ENCODE peak calls at places on chromosomes 3 and 15, in four cellular contexts. P is vagina, F is upper lobe of left lung, K is Peyer's patch. J is an unnamed sample. For H3K9me3, the result is how much of the 10 kb centered on the place peaks cover.

GRCh38 chr15:50627351-50628055 is 59.1 kb downstream of the TRPM7 start:
- DNase-seq in F (no peak), K (no peak), P (no peak), J (no peak)

GRCh38 chr3:172836390-172836997 is 86.0 kb downstream of the ECT2 start:
- DNase-seq in P (no peak), K (peak), F (peak), J (no peak)

GRCh38 chr15:68278345-68279217 is 1.0 kb downstream of the FEM1B start:
- DNase-seq in K (peak), F (peak), P (no peak), J (no peak)

GRCh38 chr15:82548700-82549099 is 8.4 kb upstream of the RPS17 start:
- DNase-seq in K (no peak), F (no peak), P (no peak), J (no peak)

GRCh38 chr15:89383635-89384604 is 49.3 kb upstream of the POLG start:
- DNase-seq in K (no peak), F (no peak), P (no peak), J (no peak)

GRCh38 chr15:31364301-31365031 is 37.8 kb downstream of the KLF13 start:
- DNase-seq in K (peak), P (no peak), F (no peak), J (no peak)

GRCh38 chr15:39801641-39802309 is 19.1 kb upstream of the FSIP1 start:
- DNase-seq in K (no peak), F (peak), P (no peak), J (no peak)

GRCh38 chr15:91793771-91794170 is 59.7 kb upstream of the SLCO3A1 start:
- DNase-seq in K (no peak), P (no peak), F (no peak), J (no peak)

GRCh38 chr15:72319985-72320671 is at the start of gene CELF6:
- DNase-seq in P (peak), K (peak), F (peak), J (peak)

GRCh38 chr3:48398701-48399386 is 26.8 kb downstream of the FBXW12 start:
- DNase-seq in P (no peak), F (no peak), K (no peak), J (no peak)

DNA sequence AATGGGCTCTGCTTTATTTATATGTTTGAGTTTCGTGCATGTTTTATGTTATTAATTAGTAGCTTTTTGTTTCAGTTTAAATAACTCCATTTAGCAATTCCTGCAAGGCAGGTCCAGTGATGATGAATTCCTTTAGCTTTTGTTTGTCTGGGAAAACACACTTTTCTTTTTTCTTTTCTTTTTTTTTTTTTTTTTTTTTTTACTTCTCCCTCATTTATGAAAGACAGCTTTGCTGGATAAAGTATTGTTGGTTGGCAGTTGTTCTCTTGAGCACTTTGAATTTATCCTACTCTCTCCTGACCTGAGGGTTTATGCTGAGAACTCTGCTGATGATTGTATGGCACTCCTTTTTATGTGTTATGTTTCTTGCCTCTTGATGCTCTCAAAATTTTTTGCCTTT is 35.7 kb downstream of the TMEM39A start:
- DNase-seq in P (no peak), K (no peak), F (no peak), J (no peak)
- H3K9me3 ChIP-seq in P (under half), K (under half), F (under half), J (under half)

GRCh38 chr3:52278510-52279069 is at the start of gene WDR82:
- DNase-seq in F (peak), K (peak), P (peak), J (peak)

GRCh38 chr3:52277972-52278509 is 408 bp downstream of the WDR82 start:
- DNase-seq in F (peak), K (peak), P (no peak), J (no peak)

GRCh38 chr3:52281980-52282801 is 3.7 kb upstream of the WDR82 start:
- DNase-seq in F (no peak), K (peak), P (no peak), J (no peak)

GRCh38 chr3:52277071-52277964 is 1.1 kb downstream of the WDR82 start:
- DNase-seq in P (no peak), F (peak), K (peak), J (no peak)

GRCh38 chr3:52280046-52280445 is 1.6 kb upstream of the WDR82 start:
- DNase-seq in F (no peak), K (no peak), P (no peak), J (no peak)
- TF ChIP-seq POLR2A in F (no peak), K (no peak), P (no peak), J (no peak)

DNA sequence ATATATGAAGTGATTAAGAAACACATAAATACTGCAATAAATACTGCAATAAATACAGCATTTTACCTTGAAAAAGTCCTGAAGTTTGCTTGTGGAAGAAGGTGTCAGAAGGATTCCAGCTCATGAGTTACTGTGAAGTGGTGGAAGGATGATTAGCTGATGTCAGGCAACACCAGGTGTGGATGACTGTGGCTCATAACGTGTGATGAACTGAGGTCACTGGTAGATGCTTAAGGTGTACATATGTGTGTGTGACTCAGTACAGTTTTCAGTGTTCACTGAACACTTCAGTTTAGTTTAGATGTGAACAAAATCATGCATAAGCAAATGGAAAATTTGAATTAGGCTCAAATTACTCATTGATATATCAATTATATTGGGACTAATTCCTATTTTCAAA is 1045.0 kb downstream of the NTRK3 start:
- DNase-seq in P (no peak), K (no peak), F (no peak), J (no peak)
- H3K9me3 ChIP-seq in P (under half), K (under half), F (under half), J (under half)

GRCh38 chr3:53230789-53231188 is 25.0 kb downstream of the TKT start:
- DNase-seq in P (no peak), K (no peak), F (no peak), J (no peak)

GRCh38 chr3:53232641-53233377 is 23.0 kb downstream of the TKT start:
- DNase-seq in K (no peak), F (no peak), P (no peak), J (no peak)

GRCh38 chr3:53230041-53230621 is 25.7 kb downstream of the TKT start:
- DNase-seq in K (no peak), P (no peak), F (no peak), J (no peak)

GRCh38 chr3:53229606-53230005 is 26.2 kb downstream of the TKT start:
- DNase-seq in P (no peak), K (no peak), F (no peak), J (no peak)

DNA sequence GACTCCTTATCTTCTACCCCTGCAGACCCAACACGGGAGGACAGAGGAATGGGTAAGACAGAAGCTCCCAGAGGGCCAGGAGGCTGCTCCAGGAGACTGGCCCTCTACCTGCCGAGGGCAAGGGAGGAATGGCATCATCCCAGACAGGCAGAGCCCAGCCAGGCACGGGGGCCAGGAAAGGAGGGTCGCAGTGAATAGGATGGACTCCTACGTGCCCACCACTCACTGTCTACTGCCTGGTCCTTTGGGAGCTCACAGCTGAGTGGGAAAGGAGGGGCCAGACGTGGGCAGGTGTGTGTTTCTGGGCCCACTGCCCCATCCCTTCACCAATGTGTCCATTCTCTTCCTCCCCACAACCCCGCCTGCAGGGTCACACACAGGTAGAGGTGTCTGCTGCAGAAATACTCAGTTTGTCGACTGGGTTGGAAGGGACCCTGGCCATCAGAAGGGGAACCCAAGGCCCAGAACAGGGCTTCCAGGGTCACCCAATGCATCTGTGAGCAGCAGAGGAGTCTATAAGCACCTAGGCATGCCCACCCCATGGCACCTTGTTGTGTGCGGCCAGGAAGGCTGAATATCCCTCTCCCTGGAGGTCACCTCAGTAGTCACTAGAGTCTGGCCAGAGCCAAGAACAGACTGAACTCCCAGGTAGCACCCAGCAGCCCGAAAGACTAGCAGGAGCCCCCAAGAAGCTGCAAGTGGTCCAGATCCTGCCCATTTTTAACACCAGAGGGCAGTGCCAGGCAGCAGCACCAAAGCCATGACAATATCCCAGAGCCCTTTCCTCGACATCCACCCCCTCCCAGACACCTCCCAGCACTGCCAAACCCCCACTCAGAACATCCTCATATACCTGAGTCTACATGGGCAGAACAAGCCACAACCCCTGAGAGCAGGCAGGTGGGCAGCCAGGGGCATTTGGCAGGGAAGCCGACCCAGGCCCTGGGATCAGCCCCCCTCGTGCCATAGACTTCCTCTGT is 24.0 kb downstream of the TKT start:
- DNase-seq in P (no peak), K (no peak), F (no peak), J (no peak)
- TF ChIP-seq POLR2A in P (no peak), K (no peak), F (no peak), J (no peak)

J was measured in esophagus squamous epithelium.